ENCODE peak calls at places on chromosomes 4 and X, in nine cellular contexts. J, M, D, V, H, U, B, A and K are unnamed samples.

GRCh38 chrX:11944486-11944885 is 186.4 kb downstream of the MSL3 start:
- DNase-seq in J (peak; percentile 3), M (peak; percentile 52), D (peak; percentile 85), V (peak; percentile 28), H (no peak), U (peak; percentile 39), B (no peak), A (peak; percentile 6), K (peak; percentile 7)

GRCh38 chrX:127305013-127305412 is 485.5 kb downstream of the PRR32 start:
- DNase-seq in J (no peak), M (no peak), D (no peak), V (no peak), H (no peak), U (no peak), B (no peak), A (no peak), K (no peak)

GRCh38 chr4:137740192-137740591 is 207.9 kb upstream of the PCDH18 start:
- DNase-seq in J (no peak), M (no peak), D (no peak), V (no peak), H (no peak), U (no peak), B (no peak), A (no peak), K (no peak)

GRCh38 chrX:44155126-44155525 is 181.9 kb upstream of the NDP start:
- DNase-seq in J (no peak), M (no peak), D (no peak), V (no peak), H (no peak), U (no peak), B (no peak), A (no peak), K (no peak)

GRCh38 chr4:26048378-26048882 is 134.4 kb downstream of the SMIM20 start:
- DNase-seq in J (no peak), M (peak; percentile 82), D (no peak), V (no peak), H (no peak), U (peak; percentile 88), B (peak; percentile 92), A (no peak), K (no peak)

GRCh38 chr4:150264595-150265141 is 186.4 kb downstream of the DCLK2 start:
- DNase-seq in J (no peak), M (no peak), D (no peak), V (no peak), H (no peak), U (no peak), B (no peak), A (no peak), K (no peak)

GRCh38 chrX:107025538-107025937 is 25.5 kb upstream of the MORC4 start:
- DNase-seq in J (peak; percentile 31), M (peak; percentile 32), D (no peak), V (peak; percentile 20), H (no peak), U (peak; percentile 2), B (no peak), A (peak; percentile 8), K (peak; percentile 24)

GRCh38 chrX:110665636-110666035 is 130.0 kb downstream of the CHRDL1 start:
- DNase-seq in J (peak; percentile 0), M (peak; percentile 8), D (peak; percentile 86), V (peak; percentile 18), H (no peak), U (no peak), B (no peak), A (no peak), K (peak; percentile 8)

GRCh38 chr4:147371661-147372060 is 109.2 kb upstream of the EDNRA start:
- DNase-seq in J (no peak), M (peak; percentile 97), D (no peak), V (no peak), H (no peak), U (peak; percentile 79), B (no peak), A (no peak), K (no peak)

GRCh38 chr4:6137747-6138135 is 62.6 kb downstream of the JAKMIP1 start:
- DNase-seq in J (no peak), M (no peak), D (no peak), V (no peak), H (no peak), U (no peak), B (no peak), A (no peak), K (no peak)

GRCh38 chr4:20773144-20773997 is 73.1 kb downstream of the PACRGL start:
- DNase-seq in J (peak; percentile 43), M (peak; percentile 57), D (peak; percentile 88), V (peak; percentile 49), H (no peak), U (peak; percentile 18), B (no peak), A (peak; percentile 41), K (peak; percentile 26)

GRCh38 chr4:185242749-185243533 is 33.5 kb downstream of the SNX25 start:
- DNase-seq in J (no peak), M (no peak), D (no peak), V (no peak), H (no peak), U (no peak), B (no peak), A (no peak), K (no peak)

GRCh38 chr4:175671491-175671934 is 140.6 kb downstream of the GPM6A start:
- DNase-seq in J (no peak), M (no peak), D (peak; percentile 83), V (no peak), H (no peak), U (peak; percentile 2), B (no peak), A (peak; percentile 10), K (peak; percentile 7)

GRCh38 chr4:1193206-1194027 is 21.0 kb upstream of the SPON2 start:
- DNase-seq in J (no peak), M (no peak), D (peak; percentile 33), V (peak; percentile 1), H (no peak), U (no peak), B (peak; percentile 85), A (no peak), K (no peak)

GRCh38 chr4:56653461-56654237 is 27.4 kb downstream of the HOPX start:
- DNase-seq in J (peak; percentile 12), M (no peak), D (no peak), V (no peak), H (no peak), U (no peak), B (no peak), A (no peak), K (no peak)

GRCh38 chr4:139509727-139510410 is 46.1 kb downstream of the SETD7 start:
- DNase-seq in J (peak; percentile 28), M (peak; percentile 20), D (peak; percentile 80), V (no peak), H (no peak), U (no peak), B (no peak), A (no peak), K (no peak)

GRCh38 chr4:15188581-15189539 is 186.6 kb downstream of the CPEB2 start:
- DNase-seq in J (no peak), M (no peak), D (no peak), V (peak; percentile 27), H (no peak), U (no peak), B (no peak), A (peak; percentile 17), K (no peak)

DNA sequence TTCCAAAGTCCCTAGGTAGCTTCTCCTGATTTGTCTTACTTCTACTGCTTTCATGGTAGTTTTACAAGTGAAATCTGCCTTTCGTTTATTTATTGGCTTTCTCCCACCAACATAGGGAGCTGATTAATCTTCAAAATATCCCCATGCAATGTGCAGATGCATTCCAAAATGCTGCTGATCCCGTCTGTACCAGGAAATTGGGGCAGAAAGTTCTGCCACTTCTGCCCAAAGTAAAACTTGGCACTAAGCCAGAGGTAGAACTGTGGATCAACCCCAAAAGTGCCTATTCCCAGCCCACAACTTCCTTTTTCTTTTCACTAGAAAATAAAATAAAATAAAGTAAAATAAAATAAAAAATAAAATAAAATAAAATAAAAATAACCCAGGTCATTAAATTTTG is 47.3 kb upstream of the PPARGC1A start:
- DNase-seq in J (no peak), M (no peak), D (no peak), V (no peak), H (no peak), U (no peak), B (no peak), A (no peak), K (no peak)
- TF ChIP-seq CTCF in J (no peak), M (no peak), D (no peak), V (no peak), H (no peak), U (no peak), B (no peak), A (no peak), K (no peak)

DNA sequence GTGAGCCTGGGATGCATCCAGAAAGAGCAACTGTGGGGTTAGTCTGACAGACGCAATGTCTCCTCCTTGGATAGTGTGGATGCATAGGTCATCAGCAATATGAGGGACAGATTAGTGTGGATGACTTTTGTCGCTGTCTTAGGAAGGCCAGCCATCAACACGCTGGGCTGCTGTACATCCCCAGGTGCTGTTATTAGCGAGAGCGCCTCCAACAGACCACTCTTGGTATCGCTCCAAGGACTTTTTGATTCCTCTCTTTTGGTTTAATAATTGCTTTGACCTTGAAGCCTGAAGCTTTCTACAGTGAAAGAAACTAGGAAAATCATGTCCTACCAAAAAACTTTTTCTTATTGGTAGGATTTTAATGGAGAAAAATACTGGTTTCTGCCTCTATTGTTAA is 76.7 kb downstream of the TMEM131L start:
- DNase-seq in J (no peak), M (no peak), D (peak; percentile 71), V (no peak), H (no peak), U (no peak), B (no peak), A (no peak), K (no peak)
- TF ChIP-seq CTCF in J (peak; percentile 80), M (no peak), D (peak; percentile 64), V (peak; percentile 31), H (peak; percentile 38), U (no peak), B (no peak), A (peak; percentile 49), K (peak; percentile 42)

GRCh38 chr4:180947421-180947820 is 1295.8 kb upstream of the TENM3 start:
- DNase-seq in J (peak; percentile 43), M (no peak), D (no peak), V (no peak), H (no peak), U (peak; percentile 12), B (no peak), A (no peak), K (no peak)
- TF ChIP-seq CTCF in J (peak; percentile 63), M (no peak), D (peak; percentile 54), V (no peak), H (no peak), U (peak; percentile 25), B (no peak), A (no peak), K (no peak)

GRCh38 chr4:41177016-41177415 is 37.3 kb downstream of the APBB2 start:
- DNase-seq in J (no peak), M (peak; percentile 66), D (no peak), V (no peak), H (no peak), U (peak; percentile 83), B (no peak), A (no peak), K (no peak)
- TF ChIP-seq CTCF in J (no peak), M (no peak), D (no peak), V (no peak), H (no peak), U (no peak), B (no peak), A (no peak), K (no peak)

GRCh38 chrX:132614297-132614696 is 125.5 kb upstream of the MBNL3 start:
- DNase-seq in J (peak; percentile 15), M (peak; percentile 1), D (peak; percentile 64), V (peak; percentile 2), H (no peak), U (no peak), B (no peak), A (no peak), K (no peak)
- TF ChIP-seq CTCF in J (peak; percentile 54), M (peak; percentile 64), D (peak; percentile 82), V (peak; percentile 26), H (no peak), U (no peak), B (no peak), A (peak; percentile 31), K (peak; percentile 31)